ENCODE peak calls at places on chromosome 1, in four cellular contexts. C, J, H and B are unnamed samples.
A peak's percentile ranks its signal among the peaks of the same experiment; 100 is the strongest.

GRCh38 chr1:17676387-17677060 is 78.6 kb upstream of the ACTL8 start:
- DNase-seq in C (no peak), J (no peak), H (no peak), B (no peak)

GRCh38 chr1:52238474-52238873 is 96.6 kb downstream of the ZFYVE9 start:
- DNase-seq in C (no peak), J (peak; percentile 68), H (no peak), B (no peak)

GRCh38 chr1:219279017-219279770 is 105.5 kb downstream of the LYPLAL1 start:
- DNase-seq in H (no peak), C (no peak), J (peak; percentile 20), B (no peak)

GRCh38 chr1:77279929-77280328 is 1.9 kb upstream of the AK5 start:
- DNase-seq in C (no peak), H (no peak), J (no peak), B (no peak)

GRCh38 chr1:48572632-48573258 is 100.7 kb upstream of the SPATA6 start:
- DNase-seq in C (peak; percentile 53), H (peak; percentile 75), J (no peak), B (peak; percentile 49)

GRCh38 chr1:163406787-163407186 is 85.0 kb downstream of the NUF2 start:
- DNase-seq in C (no peak), H (no peak), J (no peak), B (no peak)

GRCh38 chr1:84876353-84876752 is 16.7 kb downstream of the LPAR3 start:
- DNase-seq in H (no peak), J (no peak), C (no peak), B (no peak)

GRCh38 chr1:33302325-33302724 is 18.6 kb downstream of the A3GALT2 start:
- DNase-seq in J (no peak), C (no peak), H (no peak), B (no peak)

GRCh38 chr1:35164893-35165292 is 28.1 kb downstream of the SFPQ start:
- DNase-seq in J (no peak), H (no peak), C (no peak), B (no peak)

GRCh38 chr1:172723251-172723650 is 64.3 kb downstream of the FASLG start:
- DNase-seq in J (no peak), H (no peak), C (no peak), B (no peak)

GRCh38 chr1:85857991-85858390 is 149.8 kb upstream of the ZNHIT6 start:
- DNase-seq in H (no peak), J (no peak), C (no peak), B (no peak)

GRCh38 chr1:41641483-41641829 is 157.0 kb upstream of the EDN2 start:
- DNase-seq in J (no peak), H (no peak), C (no peak), B (no peak)

GRCh38 chr1:178659789-178660208 is 65.2 kb upstream of the RALGPS2 start:
- DNase-seq in H (no peak), C (no peak), J (no peak), B (no peak)